ENCODE peak calls at places on chromosomes 5 and 9, in five cellular contexts. W is WERI-Rb-1; S is naive thymus-derived CD4-positive, alpha-beta T cell; A is A172; J is SK-N-DZ. N is an unnamed sample.
A peak's percentile ranks its signal among the peaks of the same experiment; 100 is the strongest.

GRCh38 chr9:114280636-114281315 is 42.1 kb upstream of the ORM1 start:
- DNase-seq in J (no peak), W (peak; percentile 3), S (no peak), A (no peak), N (no peak)

GRCh38 chr9:105405514-105406131 is 42.2 kb upstream of the FSD1L start:
- DNase-seq in S (peak; percentile 91), W (peak; percentile 93), A (no peak), J (no peak), N (peak; percentile 45)

GRCh38 chr5:147407094-147407681 is 102.7 kb downstream of the DPYSL3 start:
- DNase-seq in A (peak; percentile 71), S (no peak), W (no peak), J (no peak), N (no peak)

GRCh38 chr5:6108981-6109595 is 269.3 kb downstream of the MED10 start:
- DNase-seq in S (no peak), A (no peak), J (no peak), W (no peak), N (no peak)

GRCh38 chr5:148384389-148384756 is 615 bp downstream of the FBXO38 start:
- DNase-seq in W (no peak), S (no peak), A (peak; percentile 40), J (no peak), N (peak; percentile 8)

GRCh38 chr9:87684627-87685204 is 41.2 kb upstream of the CTSL start:
- DNase-seq in W (peak; percentile 47), J (no peak), A (peak; percentile 56), S (no peak), N (no peak)

GRCh38 chr9:70530716-70531115 is 116.3 kb upstream of the KLF9 start:
- DNase-seq in W (no peak), J (no peak), S (no peak), A (no peak), N (no peak)

GRCh38 chr9:132647355-132647754 is 22.4 kb downstream of the DDX31 start:
- DNase-seq in S (no peak), J (no peak), W (no peak), A (peak; percentile 99), N (no peak)

GRCh38 chr5:179858241-179858585 is 404 bp downstream of the MRNIP start:
- DNase-seq in A (peak; percentile 45), J (no peak), S (no peak), W (peak; percentile 15), N (peak; percentile 47)

GRCh38 chr9:18253950-18254349 is 220.0 kb upstream of the ADAMTSL1 start:
- DNase-seq in S (no peak), J (no peak), W (no peak), A (no peak), N (no peak)

GRCh38 chr5:38540348-38540747 is 16.1 kb downstream of the LIFR start:
- DNase-seq in S (no peak), J (peak; percentile 84), A (no peak), W (peak; percentile 47), N (no peak)

GRCh38 chr5:131164161-131164930 is 710 bp downstream of the HINT1 start:
- DNase-seq in J (peak; percentile 84), S (peak; percentile 79), A (peak; percentile 45), W (peak; percentile 58), N (peak; percentile 75)

GRCh38 chr5:132110930-132111329 is 37.3 kb downstream of the CSF2 start:
- DNase-seq in W (no peak), A (no peak), S (no peak), J (no peak), N (no peak)

GRCh38 chr5:170147051-170147785 is 41.5 kb downstream of the FOXI1 start:
- DNase-seq in J (no peak), S (no peak), A (no peak), W (no peak), N (no peak)

GRCh38 chr9:93558503-93558902 is 17.9 kb upstream of the PHF2 start:
- DNase-seq in J (no peak), S (no peak), A (no peak), W (no peak), N (no peak)

GRCh38 chr9:109109962-109110325 is 9.8 kb downstream of the TMEM245 start:
- DNase-seq in S (no peak), W (no peak), A (no peak), J (no peak), N (no peak)

GRCh38 chr5:150021491-150022162 is 21.1 kb downstream of the HMGXB3 start:
- DNase-seq in A (peak; percentile 90), S (no peak), W (no peak), J (no peak), N (no peak)

GRCh38 chr9:116998305-116998704 is 311.2 kb downstream of the TRIM32 start:
- DNase-seq in W (no peak), J (no peak), A (peak; percentile 18), S (no peak), N (peak; percentile 55)

GRCh38 chr5:135045488-135045887 is 11.5 kb upstream of the PITX1 start:
- DNase-seq in A (no peak), W (no peak), S (no peak), J (no peak), N (peak; percentile 65)

GRCh38 chr5:61614606-61615005 is 282.5 kb downstream of the ZSWIM6 start:
- DNase-seq in S (no peak), W (no peak), J (no peak), A (no peak), N (no peak)

GRCh38 chr5:112219000-112219399 is 200.1 kb downstream of the EPB41L4A start:
- DNase-seq in S (no peak), A (no peak), W (peak; percentile 13), J (no peak), N (no peak)

GRCh38 chr9:125511780-125512179 is 195.2 kb downstream of the MAPKAP1 start:
- DNase-seq in S (no peak), J (no peak), W (no peak), A (no peak), N (no peak)

GRCh38 chr5:54774281-54775171 is 210.9 kb downstream of the ESM1 start:
- DNase-seq in J (no peak), A (no peak), S (no peak), W (no peak), N (no peak)

GRCh38 chr9:16661816-16662215 is 208.7 kb downstream of the BNC2 start:
- DNase-seq in S (no peak), J (no peak), A (no peak), W (no peak), N (no peak)

GRCh38 chr9:81489048-81489447 is 200.3 kb downstream of the TLE1 start:
- DNase-seq in S (no peak), A (no peak), W (no peak), J (no peak), N (no peak)

GRCh38 chr5:7473115-7473514 is 77.2 kb downstream of the ADCY2 start:
- DNase-seq in S (no peak), W (no peak), A (no peak), J (no peak), N (no peak)

GRCh38 chr9:1102010-1102712 is 52.0 kb downstream of the DMRT2 start:
- DNase-seq in J (no peak), A (no peak), S (no peak), W (no peak), N (peak; percentile 19)

GRCh38 chr5:80798166-80798565 is 143.4 kb upstream of the DHFR start:
- DNase-seq in A (no peak), W (no peak), J (no peak), S (no peak), N (no peak)

GRCh38 chr5:163330723-163331668 is 106.4 kb upstream of the CCNG1 start:
- DNase-seq in J (no peak), S (no peak), W (no peak), A (no peak), N (no peak)

GRCh38 chr5:1414311-1415058 is 30.8 kb downstream of the SLC6A3 start:
- DNase-seq in S (no peak), W (no peak), A (no peak), J (peak; percentile 45), N (no peak)

GRCh38 chr5:157322581-157322980 is 56.7 kb downstream of the CYFIP2 start:
- DNase-seq in J (no peak), A (no peak), W (no peak), S (no peak), N (no peak)

GRCh38 chr5:150411245-150411979 is 1.3 kb downstream of the CD74 start:
- DNase-seq in J (peak; percentile 44), A (no peak), S (peak; percentile 76), W (peak; percentile 44), N (peak; percentile 85)

GRCh38 chr9:935348-935965 is 41.0 kb upstream of the DMRT3 start:
- DNase-seq in A (peak; percentile 52), W (no peak), J (no peak), S (no peak), N (no peak)

GRCh38 chr5:31270396-31270795 is 76.9 kb downstream of the CDH6 start:
- DNase-seq in J (peak; percentile 49), A (peak; percentile 8), S (no peak), W (no peak), N (peak; percentile 9)

GRCh38 chr5:111704452-111705085 is 52.4 kb downstream of the NREP start:
- DNase-seq in W (no peak), J (no peak), A (no peak), S (no peak), N (no peak)

GRCh38 chr5:91408710-91409109 is 25.6 kb upstream of the ARRDC3 start:
- DNase-seq in J (no peak), S (no peak), A (no peak), W (no peak), N (no peak)

GRCh38 chr5:169904059-169904458 is 76.2 kb downstream of the INSYN2B start:
- DNase-seq in A (no peak), S (no peak), J (no peak), W (no peak), N (no peak)

GRCh38 chr5:119355636-119356383 is at the start of gene TNFAIP8:
- DNase-seq in A (peak; percentile 21), J (no peak), W (no peak), S (no peak), N (no peak)